ENCODE peak calls at places on chromosomes 5 and 9, in six cellular contexts. Z is tibial nerve, U is breast epithelium, V is GM23338, G is SK-N-SH, R is heart left ventricle. B is an unnamed sample.
A peak's percentile ranks its signal among the peaks of the same experiment; 100 is the strongest.

GRCh38 chr9:127980056-127980705 is 608 bp downstream of the EEIG1 start:
- DNase-seq in Z (no peak), U (peak; percentile 75), V (peak; percentile 69), G (peak; percentile 75), R (peak; percentile 40), B (no peak)

GRCh38 chr9:91681461-91682305 is 258.1 kb upstream of the NFIL3 start:
- DNase-seq in Z (peak; percentile 33), U (no peak), V (peak; percentile 89), G (peak; percentile 92), R (peak; percentile 79), B (no peak)

GRCh38 chr9:87505869-87506678 is 8.4 kb downstream of the DAPK1 start:
- DNase-seq in Z (no peak), U (no peak), V (no peak), G (no peak), R (no peak), B (no peak)

GRCh38 chr5:138178516-138179276 is at the start of the genes BRD8 and KIF20A:
- DNase-seq in Z (peak; percentile 92), U (peak; percentile 94), V (peak; percentile 99), G (peak; percentile 87), R (peak; percentile 97), B (peak; percentile 94)

GRCh38 chr5:154197801-154198461 is 7.4 kb downstream of the GALNT10 start:
- DNase-seq in Z (no peak), U (no peak), V (no peak), G (no peak), R (no peak), B (peak; percentile 88)

GRCh38 chr9:93143830-93144530 is 9.9 kb upstream of the NINJ1 start:
- DNase-seq in Z (no peak), U (peak; percentile 77), V (no peak), G (peak; percentile 66), R (no peak), B (no peak)

GRCh38 chr5:180178516-180179398 is 30.3 kb downstream of the RASGEF1C start:
- DNase-seq in Z (no peak), U (no peak), V (no peak), G (no peak), R (no peak), B (no peak)

GRCh38 chr5:38968665-38969064 is 105.5 kb downstream of the RICTOR start:
- DNase-seq in Z (no peak), U (no peak), V (peak; percentile 42), G (no peak), R (no peak), B (no peak)

GRCh38 chr5:56367752-56368151 is 134.6 kb upstream of the ANKRD55 start:
- DNase-seq in Z (no peak), U (no peak), V (no peak), G (no peak), R (no peak), B (no peak)

GRCh38 chr5:176904276-176904675 is 5.1 kb upstream of the HK3 start:
- DNase-seq in Z (no peak), U (no peak), V (no peak), G (no peak), R (no peak), B (no peak)

GRCh38 chr5:133265720-133266575 is 214.1 kb downstream of the HSPA4 start:
- DNase-seq in Z (no peak), U (no peak), V (no peak), G (no peak), R (no peak), B (no peak)

GRCh38 chr5:140128376-140128775 is 2.6 kb downstream of the IGIP start:
- DNase-seq in Z (no peak), U (no peak), V (no peak), G (no peak), R (no peak), B (no peak)

GRCh38 chr5:156475831-156476551 is 149.0 kb downstream of the SGCD start:
- DNase-seq in Z (no peak), U (no peak), V (peak; percentile 29), G (no peak), R (peak; percentile 71), B (peak; percentile 25)

GRCh38 chr5:170173227-170173626 is 59.6 kb upstream of the C5orf58 start:
- DNase-seq in Z (no peak), U (no peak), V (no peak), G (no peak), R (no peak), B (no peak)

GRCh38 chr5:140261403-140262171 is 41.3 kb downstream of the PFDN1 start:
- DNase-seq in Z (peak; percentile 45), U (no peak), V (no peak), G (no peak), R (peak; percentile 82), B (peak; percentile 76)

GRCh38 chr5:122680623-122681350 is 94.1 kb upstream of the SNX2 start:
- DNase-seq in Z (no peak), U (no peak), V (peak; percentile 12), G (no peak), R (no peak), B (no peak)
- TF ChIP-seq CTCF in Z (no peak), U (no peak), V (no peak), G (no peak), R (no peak), B (peak; percentile 9)

GRCh38 chr5:67752357-67752708 is 463.2 kb upstream of the PIK3R1 start:
- DNase-seq in Z (no peak), U (no peak), V (no peak), G (no peak), R (no peak), B (no peak)
- H3K4me1 ChIP-seq in Z (no peaks in the 10 kb centered on the region), U (no peaks in the 10 kb centered on the region), V (peaks cover 9% of the 10 kb centered on the region), G (no peaks in the 10 kb centered on the region), R (no peaks in the 10 kb centered on the region), B (no peaks in the 10 kb centered on the region)

GRCh38 chr9:133575673-133576590 is 33.3 kb downstream of the FAM163B start:
- DNase-seq in Z (no peak), U (no peak), V (no peak), G (no peak), R (no peak), B (no peak)

GRCh38 chr9:133576591-133577462 is 32.4 kb downstream of the FAM163B start:
- DNase-seq in Z (no peak), U (no peak), V (no peak), G (no peak), R (no peak), B (no peak)

GRCh38 chr9:133572821-133573361 is 36.3 kb downstream of the FAM163B start:
- DNase-seq in Z (no peak), U (no peak), V (no peak), G (peak; percentile 86), R (peak; percentile 90), B (no peak)

GRCh38 chr9:133573791-133574515 is 35.2 kb downstream of the FAM163B start:
- DNase-seq in Z (no peak), U (no peak), V (no peak), G (no peak), R (no peak), B (no peak)

GRCh38 chr9:133574791-133575672 is 34.2 kb downstream of the FAM163B start:
- DNase-seq in Z (no peak), U (no peak), V (no peak), G (no peak), R (no peak), B (no peak)
- TF ChIP-seq CTCF in Z (no peak), U (no peak), V (no peak), G (no peak), R (no peak), B (no peak)

DNA sequence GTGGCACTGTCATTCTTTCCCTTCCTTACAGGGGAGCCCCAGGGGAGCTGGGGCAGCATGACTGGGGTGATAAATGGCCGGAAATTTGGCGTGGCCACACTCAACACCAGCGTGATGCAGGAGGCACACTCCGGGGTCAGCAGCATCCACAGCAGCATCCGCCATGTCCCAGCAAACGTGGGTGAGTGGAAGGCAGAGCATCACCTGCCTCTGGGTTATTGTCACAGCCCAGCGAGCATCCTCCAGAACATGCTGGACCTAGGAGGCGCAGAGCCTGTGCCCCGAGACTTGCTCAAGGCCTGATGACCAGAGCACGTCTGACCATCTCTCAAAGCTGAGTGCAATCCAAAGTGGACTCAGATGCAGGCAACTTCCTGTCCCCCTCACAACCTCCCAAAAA is 22.2 kb upstream of the ASS1 start:
- DNase-seq in Z (no peak), U (no peak), V (no peak), G (no peak), R (no peak), B (no peak)
- H3K4me1 ChIP-seq in Z (no peaks in the 10 kb centered on the region), U (no peaks in the 10 kb centered on the region), V (peaks cover 7% of the 10 kb centered on the region), G (peaks cover 61% of the 10 kb centered on the region), R (peaks cover 17% of the 10 kb centered on the region), B (peaks cover 9% of the 10 kb centered on the region)

GRCh38 chr9:122835313-122835731 is 6.9 kb upstream of the PDCL start:
- DNase-seq in Z (no peak), U (no peak), V (peak; percentile 50), G (peak; percentile 51), R (no peak), B (no peak)
- TF ChIP-seq CTCF in Z (no peak), U (no peak), V (peak; percentile 21), G (peak; percentile 10), R (no peak), B (no peak)

GRCh38 chr9:112198646-112199045 is 23.5 kb upstream of the SUSD1 start:
- DNase-seq in Z (no peak), U (no peak), V (no peak), G (no peak), R (no peak), B (no peak)
- H3K4me1 ChIP-seq in Z (no peaks in the 10 kb centered on the region), U (no peaks in the 10 kb centered on the region), V (peaks cover 9% of the 10 kb centered on the region), G (no peaks in the 10 kb centered on the region), R (peaks cover 4% of the 10 kb centered on the region), B (peaks cover 6% of the 10 kb centered on the region)

GRCh38 chr9:17402309-17402708 is 176.6 kb upstream of the SH3GL2 start:
- DNase-seq in Z (no peak), U (no peak), V (peak; percentile 77), G (no peak), R (no peak), B (peak; percentile 14)
- TF ChIP-seq CTCF in Z (no peak), U (no peak), V (peak; percentile 68), G (no peak), R (no peak), B (peak; percentile 49)

GRCh38 chr5:123524146-123524545 is 12.2 kb downstream of the CSNK1G3 start:
- DNase-seq in Z (no peak), U (no peak), V (no peak), G (no peak), R (no peak), B (no peak)
- H3K4me1 ChIP-seq in Z (no peaks in the 10 kb centered on the region), U (no peaks in the 10 kb centered on the region), V (peaks cover 5% of the 10 kb centered on the region), G (no peaks in the 10 kb centered on the region), R (peaks cover 43% of the 10 kb centered on the region), B (peaks cover 17% of the 10 kb centered on the region)

DNA sequence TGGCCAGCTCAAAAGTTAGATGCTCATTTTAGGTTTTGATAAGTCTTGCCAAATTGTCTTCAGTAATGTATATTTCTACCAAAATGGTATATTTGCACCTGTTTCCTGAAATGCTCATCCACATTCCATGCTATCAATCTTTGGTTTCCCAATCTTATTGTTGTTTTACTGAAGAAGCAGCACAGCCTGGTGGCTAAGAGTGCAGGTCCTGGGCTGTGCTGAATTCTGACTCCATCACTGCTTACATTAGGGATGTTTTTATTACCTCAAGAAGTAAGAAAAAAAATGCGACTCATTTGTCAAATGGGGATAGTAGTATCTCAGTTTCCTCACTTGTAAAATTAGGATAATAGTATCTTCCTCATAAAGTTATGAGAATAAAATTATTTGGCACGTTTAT is 13.6 kb upstream of the S100Z start:
- DNase-seq in Z (no peak), U (no peak), V (no peak), G (no peak), R (no peak), B (no peak)
- TF ChIP-seq CTCF in Z (no peak), U (no peak), V (no peak), G (peak; percentile 30), R (no peak), B (peak; percentile 37)

B was measured in foreskin keratinocyte.